ENCODE peak calls at places on chromosomes 1 and 21, in nine cellular contexts. Q, O, C, Z, A, W, V, L and B are unnamed samples.

GRCh38 chr1:248924696-248925532 is 18.9 kb downstream of the PGBD2 start:
- DNase-seq in Q (peak), O (peak), C (no peak), Z (no peak), A (peak), W (peak), V (peak), L (no peak), B (no peak)

GRCh38 chr1:54227091-54227602 is 27.2 kb downstream of the MRPL37 start:
- DNase-seq in Q (no peak), O (no peak), C (no peak), Z (peak), A (peak), W (peak), V (no peak), L (no peak), B (peak)

GRCh38 chr1:17090844-17091243 is 28.4 kb downstream of the PADI2 start:
- DNase-seq in Q (no peak), O (no peak), C (no peak), Z (no peak), A (no peak), W (no peak), V (no peak), L (no peak), B (no peak)

GRCh38 chr1:230825061-230825803 is 43.1 kb downstream of the C1orf198 start:
- DNase-seq in Q (no peak), O (peak), C (no peak), Z (no peak), A (peak), W (peak), V (no peak), L (no peak), B (no peak)

GRCh38 chr1:55718758-55719671 is 503.9 kb upstream of the USP24 start:
- DNase-seq in Q (no peak), O (no peak), C (peak), Z (peak), A (peak), W (no peak), V (no peak), L (no peak), B (peak)

GRCh38 chr1:53166912-53167311 is 24.5 kb upstream of the SLC1A7 start:
- DNase-seq in Q (no peak), O (no peak), C (no peak), Z (no peak), A (no peak), W (no peak), V (no peak), L (no peak), B (no peak)

GRCh38 chr21:35974801-35975200 is 85.5 kb downstream of the SETD4 start:
- DNase-seq in Q (peak), O (no peak), C (peak), Z (no peak), A (no peak), W (peak), V (peak), L (no peak), B (no peak)

GRCh38 chr1:167722152-167722869 is 529 bp downstream of the MPZL1 start:
- DNase-seq in Q (peak), O (peak), C (peak), Z (no peak), A (peak), W (peak), V (peak), L (no peak), B (peak)

GRCh38 chr1:74650561-74650960 is 23.0 kb downstream of the ERICH3 start:
- DNase-seq in Q (no peak), O (no peak), C (no peak), Z (no peak), A (no peak), W (no peak), V (no peak), L (no peak), B (no peak)

GRCh38 chr1:186750250-186750649 is 70.0 kb upstream of the PTGS2 start:
- DNase-seq in Q (no peak), O (no peak), C (no peak), Z (no peak), A (no peak), W (no peak), V (no peak), L (no peak), B (no peak)

GRCh38 chr1:60583696-60584095 is 498.7 kb upstream of the NFIA start:
- DNase-seq in Q (no peak), O (no peak), C (no peak), Z (no peak), A (no peak), W (no peak), V (no peak), L (no peak), B (no peak)